ENCODE peak calls at places on chromosome 19, in eight cellular contexts. One of them, this sample, is unnamed.

GRCh38 chr19:31220540-31220939 is 128.7 kb downstream of the TSHZ3 start:
- DNase-seq in NB4: peak; percentile 19
- DNase-seq in GM12865: no peak
- DNase-seq in stimulated activated CD4-positive, alpha-beta T cell treated with anti-CD3 and anti-CD28 coated beads, Interleukin-15, amount 100 ng/mL, for 1 hour: no peak
- DNase-seq in lower leg skin: no peak
- DNase-seq in erythroblast: no peak
- DNase-seq in psoas muscle: no peak
- DNase-seq in stimulated activated naive CD4-positive, alpha-beta T cell treated with Interleukin-2 at 50 U/mL for 16 hours: peak; percentile 8
- DNase-seq in this sample: no peak

GRCh38 chr19:38298841-38299680 is 5.0 kb upstream of the C19orf33 start:
- DNase-seq in NB4: no peak
- DNase-seq in GM12865: no peak
- DNase-seq in stimulated activated CD4-positive, alpha-beta T cell treated with anti-CD3 and anti-CD28 coated beads, Interleukin-15, amount 100 ng/mL, for 1 hour: no peak
- DNase-seq in lower leg skin: no peak
- DNase-seq in erythroblast: no peak
- DNase-seq in psoas muscle: no peak
- DNase-seq in stimulated activated naive CD4-positive, alpha-beta T cell treated with Interleukin-2 at 50 U/mL for 16 hours: no peak
- DNase-seq in this sample: peak; percentile 50

GRCh38 chr19:19406878-19407639 is 1.6 kb downstream of the GATAD2A start:
- DNase-seq in NB4: peak; percentile 68
- DNase-seq in GM12865: peak; percentile 74
- DNase-seq in stimulated activated CD4-positive, alpha-beta T cell treated with anti-CD3 and anti-CD28 coated beads, Interleukin-15, amount 100 ng/mL, for 1 hour: peak; percentile 22
- DNase-seq in lower leg skin: no peak
- DNase-seq in erythroblast: peak; percentile 82
- DNase-seq in psoas muscle: peak; percentile 65
- DNase-seq in stimulated activated naive CD4-positive, alpha-beta T cell treated with Interleukin-2 at 50 U/mL for 16 hours: peak; percentile 55
- DNase-seq in this sample: peak; percentile 61

GRCh38 chr19:14472202-14472961 is 2.8 kb downstream of the PTGER1 start:
- DNase-seq in NB4: peak; percentile 92
- DNase-seq in GM12865: peak; percentile 78
- DNase-seq in stimulated activated CD4-positive, alpha-beta T cell treated with anti-CD3 and anti-CD28 coated beads, Interleukin-15, amount 100 ng/mL, for 1 hour: peak; percentile 69
- DNase-seq in lower leg skin: no peak
- DNase-seq in erythroblast: peak; percentile 77
- DNase-seq in psoas muscle: peak; percentile 84
- DNase-seq in stimulated activated naive CD4-positive, alpha-beta T cell treated with Interleukin-2 at 50 U/mL for 16 hours: peak; percentile 80
- DNase-seq in this sample: peak; percentile 72

GRCh38 chr19:8657869-8658268 is 27.4 kb downstream of the NFILZ start:
- DNase-seq in NB4: no peak
- DNase-seq in GM12865: no peak
- DNase-seq in stimulated activated CD4-positive, alpha-beta T cell treated with anti-CD3 and anti-CD28 coated beads, Interleukin-15, amount 100 ng/mL, for 1 hour: no peak
- DNase-seq in lower leg skin: no peak
- DNase-seq in erythroblast: no peak
- DNase-seq in psoas muscle: no peak
- DNase-seq in stimulated activated naive CD4-positive, alpha-beta T cell treated with Interleukin-2 at 50 U/mL for 16 hours: no peak
- DNase-seq in this sample: no peak

GRCh38 chr19:13243971-13244370 is 93.8 kb downstream of the IER2 start:
- DNase-seq in NB4: no peak
- DNase-seq in GM12865: no peak
- DNase-seq in stimulated activated CD4-positive, alpha-beta T cell treated with anti-CD3 and anti-CD28 coated beads, Interleukin-15, amount 100 ng/mL, for 1 hour: no peak
- DNase-seq in lower leg skin: no peak
- DNase-seq in erythroblast: no peak
- DNase-seq in psoas muscle: no peak
- DNase-seq in stimulated activated naive CD4-positive, alpha-beta T cell treated with Interleukin-2 at 50 U/mL for 16 hours: no peak
- DNase-seq in this sample: no peak

GRCh38 chr19:46717716-46718143 is 816 bp upstream of the PRKD2 start:
- DNase-seq in NB4: peak; percentile 76
- DNase-seq in GM12865: peak; percentile 40
- DNase-seq in stimulated activated CD4-positive, alpha-beta T cell treated with anti-CD3 and anti-CD28 coated beads, Interleukin-15, amount 100 ng/mL, for 1 hour: no peak
- DNase-seq in lower leg skin: no peak
- DNase-seq in erythroblast: peak; percentile 77
- DNase-seq in psoas muscle: no peak
- DNase-seq in stimulated activated naive CD4-positive, alpha-beta T cell treated with Interleukin-2 at 50 U/mL for 16 hours: no peak
- DNase-seq in this sample: no peak

GRCh38 chr19:20503536-20503935 is 62.0 kb downstream of the ZNF737 start:
- DNase-seq in NB4: no peak
- DNase-seq in GM12865: no peak
- DNase-seq in stimulated activated CD4-positive, alpha-beta T cell treated with anti-CD3 and anti-CD28 coated beads, Interleukin-15, amount 100 ng/mL, for 1 hour: no peak
- DNase-seq in lower leg skin: no peak
- DNase-seq in erythroblast: no peak
- DNase-seq in psoas muscle: no peak
- DNase-seq in stimulated activated naive CD4-positive, alpha-beta T cell treated with Interleukin-2 at 50 U/mL for 16 hours: no peak
- DNase-seq in this sample: peak; percentile 71

GRCh38 chr19:6564393-6564792 is 26.6 kb downstream of the CD70 start:
- DNase-seq in NB4: peak; percentile 64
- DNase-seq in GM12865: no peak
- DNase-seq in stimulated activated CD4-positive, alpha-beta T cell treated with anti-CD3 and anti-CD28 coated beads, Interleukin-15, amount 100 ng/mL, for 1 hour: no peak
- DNase-seq in lower leg skin: no peak
- DNase-seq in erythroblast: no peak
- DNase-seq in psoas muscle: no peak
- DNase-seq in stimulated activated naive CD4-positive, alpha-beta T cell treated with Interleukin-2 at 50 U/mL for 16 hours: no peak
- DNase-seq in this sample: peak; percentile 60

GRCh38 chr19:21765151-21765550 is 2.2 kb downstream of the ZNF100 start:
- DNase-seq in NB4: no peak
- DNase-seq in GM12865: no peak
- DNase-seq in stimulated activated CD4-positive, alpha-beta T cell treated with anti-CD3 and anti-CD28 coated beads, Interleukin-15, amount 100 ng/mL, for 1 hour: no peak
- DNase-seq in lower leg skin: no peak
- DNase-seq in erythroblast: no peak
- DNase-seq in psoas muscle: no peak
- DNase-seq in stimulated activated naive CD4-positive, alpha-beta T cell treated with Interleukin-2 at 50 U/mL for 16 hours: no peak
- DNase-seq in this sample: no peak

GRCh38 chr19:48896191-48896720 is 2.3 kb downstream of the TULP2 start:
- DNase-seq in NB4: no peak
- DNase-seq in GM12865: peak; percentile 54
- DNase-seq in stimulated activated CD4-positive, alpha-beta T cell treated with anti-CD3 and anti-CD28 coated beads, Interleukin-15, amount 100 ng/mL, for 1 hour: no peak
- DNase-seq in lower leg skin: peak; percentile 46
- DNase-seq in erythroblast: peak; percentile 79
- DNase-seq in psoas muscle: peak; percentile 82
- DNase-seq in stimulated activated naive CD4-positive, alpha-beta T cell treated with Interleukin-2 at 50 U/mL for 16 hours: no peak
- DNase-seq in this sample: no peak

GRCh38 chr19:3506384-3507340 is 551 bp downstream of the FZR1 start:
- DNase-seq in NB4: peak; percentile 39
- DNase-seq in GM12865: peak; percentile 35
- DNase-seq in stimulated activated CD4-positive, alpha-beta T cell treated with anti-CD3 and anti-CD28 coated beads, Interleukin-15, amount 100 ng/mL, for 1 hour: no peak
- DNase-seq in lower leg skin: peak; percentile 27
- DNase-seq in erythroblast: no peak
- DNase-seq in psoas muscle: peak; percentile 71
- DNase-seq in stimulated activated naive CD4-positive, alpha-beta T cell treated with Interleukin-2 at 50 U/mL for 16 hours: peak; percentile 6
- DNase-seq in this sample: peak; percentile 7

GRCh38 chr19:40233811-40234389 is 7.4 kb upstream of the CCNP start:
- DNase-seq in NB4: no peak
- DNase-seq in GM12865: no peak
- DNase-seq in stimulated activated CD4-positive, alpha-beta T cell treated with anti-CD3 and anti-CD28 coated beads, Interleukin-15, amount 100 ng/mL, for 1 hour: no peak
- DNase-seq in lower leg skin: no peak
- DNase-seq in erythroblast: no peak
- DNase-seq in psoas muscle: no peak
- DNase-seq in stimulated activated naive CD4-positive, alpha-beta T cell treated with Interleukin-2 at 50 U/mL for 16 hours: no peak
- DNase-seq in this sample: no peak

GRCh38 chr19:38697641-38698071 is 46.6 kb downstream of the CAPN12 start:
- DNase-seq in NB4: no peak
- DNase-seq in GM12865: no peak
- DNase-seq in stimulated activated CD4-positive, alpha-beta T cell treated with anti-CD3 and anti-CD28 coated beads, Interleukin-15, amount 100 ng/mL, for 1 hour: no peak
- DNase-seq in lower leg skin: no peak
- DNase-seq in erythroblast: no peak
- DNase-seq in psoas muscle: no peak
- DNase-seq in stimulated activated naive CD4-positive, alpha-beta T cell treated with Interleukin-2 at 50 U/mL for 16 hours: no peak
- DNase-seq in this sample: no peak

GRCh38 chr19:13103961-13104847 is 1.5 kb upstream of the LYL1 start:
- DNase-seq in NB4: peak; percentile 82
- DNase-seq in GM12865: peak; percentile 88
- DNase-seq in stimulated activated CD4-positive, alpha-beta T cell treated with anti-CD3 and anti-CD28 coated beads, Interleukin-15, amount 100 ng/mL, for 1 hour: peak; percentile 43
- DNase-seq in lower leg skin: no peak
- DNase-seq in erythroblast: peak; percentile 80
- DNase-seq in psoas muscle: peak; percentile 86
- DNase-seq in stimulated activated naive CD4-positive, alpha-beta T cell treated with Interleukin-2 at 50 U/mL for 16 hours: peak; percentile 56
- DNase-seq in this sample: peak; percentile 50

GRCh38 chr19:40907968-40908735 is 26.1 kb upstream of the CYP2A7 start:
- DNase-seq in NB4: no peak
- DNase-seq in GM12865: peak; percentile 2
- DNase-seq in stimulated activated CD4-positive, alpha-beta T cell treated with anti-CD3 and anti-CD28 coated beads, Interleukin-15, amount 100 ng/mL, for 1 hour: peak; percentile 4
- DNase-seq in lower leg skin: no peak
- DNase-seq in erythroblast: peak; percentile 19
- DNase-seq in psoas muscle: peak; percentile 54
- DNase-seq in stimulated activated naive CD4-positive, alpha-beta T cell treated with Interleukin-2 at 50 U/mL for 16 hours: peak; percentile 31
- DNase-seq in this sample: no peak

GRCh38 chr19:19403373-19403901 is 2.0 kb upstream of the GATAD2A start:
- DNase-seq in NB4: peak; percentile 58
- DNase-seq in GM12865: no peak
- DNase-seq in stimulated activated CD4-positive, alpha-beta T cell treated with anti-CD3 and anti-CD28 coated beads, Interleukin-15, amount 100 ng/mL, for 1 hour: no peak
- DNase-seq in lower leg skin: no peak
- DNase-seq in erythroblast: peak; percentile 66
- DNase-seq in psoas muscle: peak; percentile 64
- DNase-seq in stimulated activated naive CD4-positive, alpha-beta T cell treated with Interleukin-2 at 50 U/mL for 16 hours: no peak
- DNase-seq in this sample: peak; percentile 66

GRCh38 chr19:15812059-15812722 is 3.3 kb downstream of the OR10H1 start:
- DNase-seq in NB4: peak; percentile 40
- DNase-seq in GM12865: peak; percentile 11
- DNase-seq in stimulated activated CD4-positive, alpha-beta T cell treated with anti-CD3 and anti-CD28 coated beads, Interleukin-15, amount 100 ng/mL, for 1 hour: no peak
- DNase-seq in lower leg skin: no peak
- DNase-seq in erythroblast: peak; percentile 50
- DNase-seq in psoas muscle: no peak
- DNase-seq in stimulated activated naive CD4-positive, alpha-beta T cell treated with Interleukin-2 at 50 U/mL for 16 hours: no peak
- DNase-seq in this sample: peak; percentile 56

GRCh38 chr19:16461630-16462051 is 10.1 kb downstream of the EPS15L1 start:
- DNase-seq in NB4: no peak
- DNase-seq in GM12865: no peak
- DNase-seq in stimulated activated CD4-positive, alpha-beta T cell treated with anti-CD3 and anti-CD28 coated beads, Interleukin-15, amount 100 ng/mL, for 1 hour: no peak
- DNase-seq in lower leg skin: no peak
- DNase-seq in erythroblast: no peak
- DNase-seq in psoas muscle: peak; percentile 94
- DNase-seq in stimulated activated naive CD4-positive, alpha-beta T cell treated with Interleukin-2 at 50 U/mL for 16 hours: no peak
- DNase-seq in this sample: no peak

GRCh38 chr19:40806385-40807146 is 7.6 kb downstream of the EGLN2 start:
- DNase-seq in NB4: peak; percentile 44
- DNase-seq in GM12865: peak; percentile 85
- DNase-seq in stimulated activated CD4-positive, alpha-beta T cell treated with anti-CD3 and anti-CD28 coated beads, Interleukin-15, amount 100 ng/mL, for 1 hour: peak; percentile 60
- DNase-seq in lower leg skin: peak; percentile 87
- DNase-seq in erythroblast: peak; percentile 76
- DNase-seq in psoas muscle: peak; percentile 88
- DNase-seq in stimulated activated naive CD4-positive, alpha-beta T cell treated with Interleukin-2 at 50 U/mL for 16 hours: peak; percentile 72
- DNase-seq in this sample: no peak

GRCh38 chr19:49987159-49987698 is 26.3 kb upstream of the SIGLEC11 start:
- DNase-seq in NB4: peak; percentile 99
- DNase-seq in GM12865: peak; percentile 88
- DNase-seq in stimulated activated CD4-positive, alpha-beta T cell treated with anti-CD3 and anti-CD28 coated beads, Interleukin-15, amount 100 ng/mL, for 1 hour: peak; percentile 45
- DNase-seq in lower leg skin: peak; percentile 79
- DNase-seq in erythroblast: peak; percentile 87
- DNase-seq in psoas muscle: peak; percentile 88
- DNase-seq in stimulated activated naive CD4-positive, alpha-beta T cell treated with Interleukin-2 at 50 U/mL for 16 hours: peak; percentile 66
- DNase-seq in this sample: peak; percentile 95

GRCh38 chr19:2426661-2427322 is 594 bp downstream of the TIMM13 start:
- DNase-seq in NB4: peak; percentile 64
- DNase-seq in GM12865: peak; percentile 70
- DNase-seq in stimulated activated CD4-positive, alpha-beta T cell treated with anti-CD3 and anti-CD28 coated beads, Interleukin-15, amount 100 ng/mL, for 1 hour: no peak
- DNase-seq in lower leg skin: no peak
- DNase-seq in erythroblast: peak; percentile 80
- DNase-seq in psoas muscle: peak; percentile 81
- DNase-seq in stimulated activated naive CD4-positive, alpha-beta T cell treated with Interleukin-2 at 50 U/mL for 16 hours: peak; percentile 33
- DNase-seq in this sample: peak; percentile 45

GRCh38 chr19:38519168-38519567 is 85.7 kb downstream of the RYR1 start:
- DNase-seq in NB4: no peak
- DNase-seq in GM12865: no peak
- DNase-seq in stimulated activated CD4-positive, alpha-beta T cell treated with anti-CD3 and anti-CD28 coated beads, Interleukin-15, amount 100 ng/mL, for 1 hour: no peak
- DNase-seq in lower leg skin: no peak
- DNase-seq in erythroblast: no peak
- DNase-seq in psoas muscle: peak; percentile 41
- DNase-seq in stimulated activated naive CD4-positive, alpha-beta T cell treated with Interleukin-2 at 50 U/mL for 16 hours: no peak
- DNase-seq in this sample: no peak

GRCh38 chr19:792361-792885 is 4.8 kb upstream of the PTBP1 start:
- DNase-seq in NB4: peak; percentile 6
- DNase-seq in GM12865: no peak
- DNase-seq in stimulated activated CD4-positive, alpha-beta T cell treated with anti-CD3 and anti-CD28 coated beads, Interleukin-15, amount 100 ng/mL, for 1 hour: no peak
- DNase-seq in lower leg skin: no peak
- DNase-seq in erythroblast: no peak
- DNase-seq in psoas muscle: no peak
- DNase-seq in stimulated activated naive CD4-positive, alpha-beta T cell treated with Interleukin-2 at 50 U/mL for 16 hours: no peak
- DNase-seq in this sample: no peak

GRCh38 chr19:38036707-38037106 is 129.7 kb downstream of the SIPA1L3 start:
- DNase-seq in NB4: no peak
- DNase-seq in GM12865: no peak
- DNase-seq in stimulated activated CD4-positive, alpha-beta T cell treated with anti-CD3 and anti-CD28 coated beads, Interleukin-15, amount 100 ng/mL, for 1 hour: no peak
- DNase-seq in lower leg skin: no peak
- DNase-seq in erythroblast: no peak
- DNase-seq in psoas muscle: no peak
- DNase-seq in stimulated activated naive CD4-positive, alpha-beta T cell treated with Interleukin-2 at 50 U/mL for 16 hours: no peak
- DNase-seq in this sample: no peak